ENCODE peak calls at places on chromosomes 4 and X, in four cellular contexts. Z, H, A and S are unnamed samples.

GRCh38 chr4:146214238-146214637 is at the start of gene REELD1:
- DNase-seq in Z (no peak), H (no peak), A (no peak), S (no peak)

GRCh38 chr4:86855572-86855971 is 6.4 kb upstream of the SLC10A6 start:
- DNase-seq in Z (no peak), H (no peak), A (no peak), S (no peak)

GRCh38 chrX:53483838-53484420 is 49.8 kb upstream of the HSD17B10 start:
- DNase-seq in Z (no peak), H (no peak), A (no peak), S (no peak)

GRCh38 chr4:158630893-158631292 is 40.8 kb downstream of the C4orf46 start:
- DNase-seq in Z (no peak), H (no peak), A (no peak), S (no peak)

GRCh38 chr4:107392951-107393350 is 327.1 kb downstream of the PAPSS1 start:
- DNase-seq in Z (no peak), H (no peak), A (no peak), S (no peak)

GRCh38 chr4:47530801-47531200 is 45.7 kb downstream of the ATP10D start:
- DNase-seq in Z (no peak), H (no peak), A (no peak), S (no peak)

GRCh38 chr4:78666830-78667258 is 109.3 kb upstream of the BMP2K start:
- DNase-seq in Z (no peak), H (no peak), A (no peak), S (no peak)

GRCh38 chr4:150867148-150867547 is 147.9 kb downstream of the LRBA start:
- DNase-seq in Z (no peak), H (no peak), A (peak), S (no peak)

GRCh38 chr4:52051615-52052474 is 741 bp downstream of the SPATA18 start:
- DNase-seq in Z (peak), H (peak), A (peak), S (no peak)

GRCh38 chrX:40003071-40003981 is 94.4 kb downstream of the BCOR start:
- DNase-seq in Z (no peak), H (no peak), A (no peak), S (no peak)

GRCh38 chr4:67152976-67153375 is 392.3 kb downstream of the CENPC start:
- DNase-seq in Z (no peak), H (no peak), A (no peak), S (no peak)

DNA sequence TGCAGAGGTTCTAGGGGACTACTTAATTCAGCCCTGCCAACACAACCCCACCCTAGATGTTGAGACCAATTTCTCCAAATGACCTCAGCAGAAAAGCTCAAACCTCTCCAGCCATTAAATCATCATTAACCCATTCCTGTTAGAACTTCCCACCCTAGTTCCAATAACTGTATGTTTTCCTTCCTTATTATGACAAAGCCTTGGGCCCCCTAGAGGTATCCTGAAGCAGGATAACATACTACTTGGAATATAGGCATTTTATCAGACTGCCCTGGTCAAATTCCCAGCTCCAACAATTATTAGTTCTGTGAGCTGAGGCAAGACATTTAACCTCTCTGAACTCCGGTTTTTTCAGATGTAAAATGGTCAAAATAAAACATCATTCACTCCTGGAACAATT is 244.6 kb upstream of the TENM3 start:
- DNase-seq in Z (no peak), H (no peak), A (no peak), S (no peak)
- TF ChIP-seq CTCF in Z (peak), H (no peak), A (peak), S (no peak)

DNA sequence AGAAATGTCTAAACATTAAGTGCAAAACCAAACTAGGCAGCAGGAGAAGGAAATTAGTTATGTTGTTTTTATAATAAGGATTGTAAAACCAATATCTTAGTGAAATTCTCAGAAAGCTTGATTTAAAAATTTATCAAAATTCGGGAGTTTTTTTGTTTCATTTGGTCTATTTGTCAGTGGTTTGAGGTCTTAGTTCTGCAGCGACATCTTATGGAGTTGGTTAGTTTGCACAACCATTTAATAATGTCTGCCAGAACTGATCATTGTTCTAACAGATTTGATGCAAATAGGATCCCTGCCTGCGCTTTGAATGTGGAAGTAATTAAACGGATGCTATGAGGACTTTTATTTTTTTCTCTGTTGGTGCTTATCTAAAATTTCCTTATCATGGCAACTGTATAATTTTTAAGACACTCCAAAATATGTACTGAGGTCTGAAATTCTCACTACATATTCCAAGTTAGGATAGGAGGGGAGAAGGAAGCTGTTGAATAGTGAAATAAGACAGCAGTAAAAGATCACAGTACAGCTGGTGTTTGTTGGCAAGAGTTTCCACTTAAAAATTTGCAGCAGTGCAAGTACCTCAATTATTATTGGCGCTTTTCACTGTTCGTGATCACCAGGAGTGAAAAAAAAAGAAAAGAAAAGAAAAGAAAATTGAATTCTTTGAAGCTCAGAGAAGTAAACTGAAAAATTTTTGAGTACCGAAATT is 2521.4 kb downstream of the ARAP2 start:
- DNase-seq in Z (no peak), H (no peak), A (no peak), S (no peak)
- TF ChIP-seq CTCF in Z (no peak), H (no peak), A (no peak), S (no peak)

GRCh38 chr4:3399277-3400194 is 42.2 kb upstream of the HGFAC start:
- DNase-seq in Z (no peak), H (no peak), A (no peak), S (no peak)
- TF ChIP-seq CTCF in Z (no peak), H (no peak), A (no peak), S (no peak)

GRCh38 chr4:148056879-148057278 is 325.0 kb downstream of the ARHGAP10 start:
- DNase-seq in Z (peak), H (peak), A (no peak), S (peak)
- TF ChIP-seq CTCF in Z (peak), H (peak), A (no peak), S (peak)

DNA sequence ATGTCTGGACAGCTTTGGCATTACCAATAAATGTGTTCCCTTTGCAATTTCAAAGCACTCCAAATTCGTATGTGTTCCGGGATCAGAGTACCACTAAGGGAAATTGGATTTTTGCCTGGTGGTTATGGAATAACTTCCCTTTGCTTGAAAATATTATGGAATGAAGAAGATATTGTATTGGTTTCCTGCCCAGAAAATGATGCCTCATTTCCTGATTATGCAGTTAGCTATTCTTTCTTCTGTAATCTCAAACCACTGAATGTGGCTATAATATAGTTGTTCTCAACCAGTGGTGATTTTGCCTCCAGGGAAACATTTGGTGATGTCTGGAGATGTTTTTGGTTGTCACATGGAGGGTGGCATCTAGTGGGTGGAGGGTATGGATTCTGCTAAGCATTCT is 142.9 kb downstream of the PCDH7 start:
- DNase-seq in Z (no peak), H (no peak), A (no peak), S (no peak)
- TF ChIP-seq CTCF in Z (no peak), H (no peak), A (no peak), S (no peak)

GRCh38 chr4:147599206-147599605 is 18.0 kb upstream of the TMEM184C start:
- DNase-seq in Z (no peak), H (no peak), A (no peak), S (no peak)

GRCh38 chr4:147596976-147597375 is 20.2 kb upstream of the TMEM184C start:
- DNase-seq in Z (no peak), H (peak), A (no peak), S (no peak)

GRCh38 chr4:147594107-147594506 is 23.1 kb upstream of the TMEM184C start:
- DNase-seq in Z (no peak), H (no peak), A (no peak), S (no peak)

GRCh38 chr4:147597561-147597960 is 19.6 kb upstream of the TMEM184C start:
- DNase-seq in Z (no peak), H (no peak), A (no peak), S (no peak)

GRCh38 chr4:147596377-147596776 is 20.8 kb upstream of the TMEM184C start:
- DNase-seq in Z (no peak), H (no peak), A (no peak), S (no peak)
- TF ChIP-seq CTCF in Z (no peak), H (no peak), A (no peak), S (no peak)

GRCh38 chr4:185309770-185310169 is 86.0 kb downstream of the LRP2BP start:
- DNase-seq in Z (no peak), H (no peak), A (no peak), S (no peak)

GRCh38 chr4:185304541-185304940 is 91.2 kb downstream of the LRP2BP start:
- DNase-seq in Z (no peak), H (no peak), A (no peak), S (no peak)

GRCh38 chr4:185305979-185306442 is 89.7 kb downstream of the LRP2BP start:
- DNase-seq in Z (peak), H (no peak), A (no peak), S (no peak)

GRCh38 chr4:185307136-185307950 is 88.4 kb downstream of the LRP2BP start:
- DNase-seq in Z (peak), H (no peak), A (no peak), S (no peak)

GRCh38 chr4:185304944-185305690 is 90.6 kb downstream of the LRP2BP start:
- DNase-seq in Z (peak), H (peak), A (no peak), S (no peak)
- TF ChIP-seq CTCF in Z (peak), H (peak), A (peak), S (no peak)

GRCh38 chr4:44583393-44583792 is 68.0 kb downstream of the YIPF7 start:
- DNase-seq in Z (peak), H (no peak), A (peak), S (no peak)
- TF ChIP-seq CTCF in Z (peak), H (no peak), A (no peak), S (no peak)